ENCODE peak calls at places on chromosomes 6 and 20, in six cellular contexts. One of them, this sample, is unnamed.

GRCh38 chr6:160733045-160733646 is 31.1 kb downstream of the PLG start:
- DNase-seq in GM23248: peak; percentile 76
- DNase-seq in PC-9: peak; percentile 6
- DNase-seq in neural progenitor cell: peak; percentile 77
- DNase-seq in PC-3: peak; percentile 68
- DNase-seq in SK-N-SH: peak; percentile 35
- DNase-seq in this sample: peak; percentile 23

GRCh38 chr6:170052991-170053821 is 237.7 kb downstream of the DLL1 start:
- DNase-seq in PC-3: no peak
- DNase-seq in PC-9: no peak
- DNase-seq in SK-N-SH: no peak
- DNase-seq in GM23248: no peak
- DNase-seq in neural progenitor cell: no peak
- DNase-seq in this sample: no peak

GRCh38 chr6:161318456-161318855 is 44.6 kb upstream of the AGPAT4 start:
- DNase-seq in GM23248: no peak
- DNase-seq in SK-N-SH: no peak
- DNase-seq in neural progenitor cell: peak; percentile 38
- DNase-seq in PC-3: no peak
- DNase-seq in PC-9: no peak
- DNase-seq in this sample: no peak

GRCh38 chr20:38671701-38672292 is 52.5 kb upstream of the SLC32A1 start:
- DNase-seq in neural progenitor cell: no peak
- DNase-seq in SK-N-SH: no peak
- DNase-seq in PC-9: no peak
- DNase-seq in GM23248: no peak
- DNase-seq in PC-3: no peak
- DNase-seq in this sample: no peak

GRCh38 chr6:158016571-158017383 is 35.1 kb downstream of the SYNJ2 start:
- DNase-seq in PC-3: no peak
- DNase-seq in PC-9: no peak
- DNase-seq in GM23248: peak; percentile 54
- DNase-seq in neural progenitor cell: peak; percentile 28
- DNase-seq in SK-N-SH: no peak
- DNase-seq in this sample: no peak

GRCh38 chr6:148147431-148147830 is 195.2 kb upstream of the SASH1 start:
- DNase-seq in PC-3: no peak
- DNase-seq in SK-N-SH: no peak
- DNase-seq in neural progenitor cell: no peak
- DNase-seq in PC-9: no peak
- DNase-seq in GM23248: no peak
- DNase-seq in this sample: no peak

GRCh38 chr6:154579046-154579823 is 68.8 kb upstream of the CNKSR3 start:
- DNase-seq in neural progenitor cell: no peak
- DNase-seq in PC-9: no peak
- DNase-seq in GM23248: peak; percentile 36
- DNase-seq in PC-3: peak; percentile 74
- DNase-seq in SK-N-SH: no peak
- DNase-seq in this sample: no peak

GRCh38 chr6:19333936-19334335 is 503.2 kb upstream of the ID4 start:
- DNase-seq in neural progenitor cell: no peak
- DNase-seq in GM23248: peak; percentile 45
- DNase-seq in SK-N-SH: no peak
- DNase-seq in PC-3: peak; percentile 96
- DNase-seq in PC-9: no peak
- DNase-seq in this sample: no peak

GRCh38 chr6:3919130-3919628 is 70.0 kb downstream of the FAM50B start:
- DNase-seq in SK-N-SH: no peak
- DNase-seq in GM23248: peak; percentile 84
- DNase-seq in neural progenitor cell: no peak
- DNase-seq in PC-9: peak; percentile 48
- DNase-seq in PC-3: no peak
- DNase-seq in this sample: no peak

GRCh38 chr20:24194133-24194532 is 205.6 kb upstream of the GGTLC1 start:
- DNase-seq in neural progenitor cell: no peak
- DNase-seq in PC-9: peak; percentile 11
- DNase-seq in GM23248: no peak
- DNase-seq in SK-N-SH: no peak
- DNase-seq in PC-3: peak; percentile 92
- DNase-seq in this sample: no peak

GRCh38 chr6:71228461-71229041 is 60.1 kb upstream of the OGFRL1 start:
- DNase-seq in GM23248: no peak
- DNase-seq in PC-3: peak; percentile 77
- DNase-seq in SK-N-SH: no peak
- DNase-seq in PC-9: no peak
- DNase-seq in neural progenitor cell: no peak
- DNase-seq in this sample: no peak

GRCh38 chr6:137776256-137776655 is 90.8 kb upstream of the TNFAIP3 start:
- DNase-seq in PC-3: no peak
- DNase-seq in GM23248: no peak
- DNase-seq in SK-N-SH: no peak
- DNase-seq in neural progenitor cell: no peak
- DNase-seq in PC-9: no peak
- DNase-seq in this sample: no peak

GRCh38 chr6:75196051-75196743 is 9.7 kb downstream of the COL12A1 start:
- DNase-seq in GM23248: peak; percentile 79
- DNase-seq in PC-9: no peak
- DNase-seq in SK-N-SH: no peak
- DNase-seq in PC-3: peak; percentile 57
- DNase-seq in neural progenitor cell: no peak
- DNase-seq in this sample: no peak

GRCh38 chr6:14804444-14805210 is 441.2 kb upstream of the JARID2 start:
- DNase-seq in neural progenitor cell: no peak
- DNase-seq in PC-9: no peak
- DNase-seq in PC-3: no peak
- DNase-seq in SK-N-SH: peak; percentile 71
- DNase-seq in GM23248: peak; percentile 67
- DNase-seq in this sample: no peak

GRCh38 chr6:113909224-113909856 is 52.2 kb downstream of the MARCKS start:
- DNase-seq in PC-9: peak; percentile 5
- DNase-seq in PC-3: peak; percentile 75
- DNase-seq in neural progenitor cell: peak; percentile 80
- DNase-seq in SK-N-SH: peak; percentile 63
- DNase-seq in GM23248: peak; percentile 76
- DNase-seq in this sample: peak; percentile 59

GRCh38 chr6:131210469-131210868 is 75.2 kb downstream of the AKAP7 start:
- DNase-seq in PC-9: no peak
- DNase-seq in neural progenitor cell: no peak
- DNase-seq in PC-3: no peak
- DNase-seq in GM23248: peak; percentile 56
- DNase-seq in SK-N-SH: no peak
- DNase-seq in this sample: no peak

GRCh38 chr6:139109558-139109957 is 25.3 kb upstream of the HECA start:
- DNase-seq in PC-3: peak; percentile 43
- DNase-seq in PC-9: no peak
- DNase-seq in neural progenitor cell: peak; percentile 54
- DNase-seq in GM23248: peak; percentile 45
- DNase-seq in SK-N-SH: no peak
- DNase-seq in this sample: no peak

GRCh38 chr20:25418779-25419178 is 11.3 kb downstream of the GINS1 start:
- DNase-seq in GM23248: peak; percentile 48
- DNase-seq in neural progenitor cell: no peak
- DNase-seq in SK-N-SH: no peak
- DNase-seq in PC-3: peak; percentile 32
- DNase-seq in PC-9: no peak
- DNase-seq in this sample: no peak

GRCh38 chr20:53513168-53513488 is 80.5 kb downstream of the ZNF217 start:
- DNase-seq in GM23248: no peak
- DNase-seq in PC-3: peak; percentile 31
- DNase-seq in SK-N-SH: no peak
- DNase-seq in PC-9: no peak
- DNase-seq in neural progenitor cell: no peak
- DNase-seq in this sample: no peak

GRCh38 chr6:42960243-42961019 is at the start of gene GNMT:
- DNase-seq in GM23248: peak; percentile 55
- DNase-seq in neural progenitor cell: peak; percentile 86
- DNase-seq in SK-N-SH: peak; percentile 84
- DNase-seq in PC-9: peak; percentile 78
- DNase-seq in PC-3: peak; percentile 74
- DNase-seq in this sample: peak; percentile 51

GRCh38 chr6:12719017-12719416 is 2.5 kb downstream of the PHACTR1 start:
- DNase-seq in neural progenitor cell: no peak
- DNase-seq in SK-N-SH: no peak
- DNase-seq in PC-3: no peak
- DNase-seq in PC-9: no peak
- DNase-seq in GM23248: no peak
- DNase-seq in this sample: no peak

DNA sequence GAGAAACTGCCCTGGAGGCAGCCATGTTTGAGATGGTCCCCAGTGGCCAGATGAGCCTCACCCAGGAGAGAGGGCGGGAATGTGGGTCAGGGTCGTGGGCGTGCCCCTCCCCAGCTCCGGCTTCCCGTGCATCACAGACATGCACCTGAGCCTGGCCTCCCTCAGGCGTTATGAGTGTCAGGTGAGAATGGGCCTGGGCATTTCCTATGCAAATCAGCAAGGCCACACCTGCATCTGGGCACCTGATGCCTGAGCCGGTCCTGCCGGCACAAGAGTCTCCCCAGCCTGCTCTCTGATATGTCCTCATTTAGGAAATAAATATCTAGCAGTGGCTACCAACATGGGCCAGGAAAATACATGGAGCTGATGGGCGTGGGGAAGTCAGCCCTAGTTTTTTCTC is 82.4 kb downstream of the RAMACL start:
- DNase-seq in PC-9: no peak
- DNase-seq in neural progenitor cell: no peak
- DNase-seq in GM23248: no peak
- DNase-seq in PC-3: no peak
- DNase-seq in SK-N-SH: no peak
- DNase-seq in this sample: no peak
- H3K27me3 ChIP-seq in PC-9: no peaks in the 10 kb centered on the region
- H3K27me3 ChIP-seq in neural progenitor cell: no peaks in the 10 kb centered on the region
- H3K27me3 ChIP-seq in GM23248: no peaks in the 10 kb centered on the region
- H3K27me3 ChIP-seq in PC-3: no peaks in the 10 kb centered on the region
- H3K27me3 ChIP-seq in SK-N-SH: no peaks in the 10 kb centered on the region
- H3K27me3 ChIP-seq in this sample: no peaks in the 10 kb centered on the region

GRCh38 chr6:28769626-28770402 is 154.0 kb downstream of the TRIM27 start:
- DNase-seq in neural progenitor cell: peak; percentile 71
- DNase-seq in SK-N-SH: no peak
- DNase-seq in PC-3: peak; percentile 73
- DNase-seq in PC-9: peak; percentile 34
- DNase-seq in GM23248: peak; percentile 81
- DNase-seq in this sample: no peak
- H3F3A ChIP-seq in neural progenitor cell: peaks cover 43% of the 10 kb centered on the region
- H3F3A ChIP-seq in SK-N-SH: no peaks in the 10 kb centered on the region
- H3F3A ChIP-seq in PC-3: no peaks in the 10 kb centered on the region
- H3F3A ChIP-seq in PC-9: no peaks in the 10 kb centered on the region
- H3F3A ChIP-seq in GM23248: no peaks in the 10 kb centered on the region
- H3F3A ChIP-seq in this sample: no peaks in the 10 kb centered on the region

GRCh38 chr20:10221022-10221421 is 2.4 kb downstream of the SNAP25 start:
- DNase-seq in neural progenitor cell: no peak
- DNase-seq in PC-3: no peak
- DNase-seq in SK-N-SH: no peak
- DNase-seq in PC-9: no peak
- DNase-seq in GM23248: no peak
- DNase-seq in this sample: no peak

GRCh38 chr20:10219452-10219791 is 792 bp downstream of the SNAP25 start:
- DNase-seq in neural progenitor cell: peak; percentile 92
- DNase-seq in SK-N-SH: peak; percentile 84
- DNase-seq in PC-9: peak; percentile 62
- DNase-seq in PC-3: peak; percentile 70
- DNase-seq in GM23248: peak; percentile 71
- DNase-seq in this sample: peak; percentile 66

GRCh38 chr20:10217517-10218410 is 866 bp upstream of the SNAP25 start:
- DNase-seq in neural progenitor cell: peak; percentile 90
- DNase-seq in GM23248: peak; percentile 76
- DNase-seq in PC-9: no peak
- DNase-seq in SK-N-SH: peak; percentile 77
- DNase-seq in PC-3: no peak
- DNase-seq in this sample: no peak

GRCh38 chr20:10218536-10219451 is at the start of gene SNAP25:
- DNase-seq in GM23248: peak; percentile 65
- DNase-seq in SK-N-SH: peak; percentile 88
- DNase-seq in neural progenitor cell: peak; percentile 94
- DNase-seq in PC-3: peak; percentile 26
- DNase-seq in PC-9: no peak
- DNase-seq in this sample: no peak

DNA sequence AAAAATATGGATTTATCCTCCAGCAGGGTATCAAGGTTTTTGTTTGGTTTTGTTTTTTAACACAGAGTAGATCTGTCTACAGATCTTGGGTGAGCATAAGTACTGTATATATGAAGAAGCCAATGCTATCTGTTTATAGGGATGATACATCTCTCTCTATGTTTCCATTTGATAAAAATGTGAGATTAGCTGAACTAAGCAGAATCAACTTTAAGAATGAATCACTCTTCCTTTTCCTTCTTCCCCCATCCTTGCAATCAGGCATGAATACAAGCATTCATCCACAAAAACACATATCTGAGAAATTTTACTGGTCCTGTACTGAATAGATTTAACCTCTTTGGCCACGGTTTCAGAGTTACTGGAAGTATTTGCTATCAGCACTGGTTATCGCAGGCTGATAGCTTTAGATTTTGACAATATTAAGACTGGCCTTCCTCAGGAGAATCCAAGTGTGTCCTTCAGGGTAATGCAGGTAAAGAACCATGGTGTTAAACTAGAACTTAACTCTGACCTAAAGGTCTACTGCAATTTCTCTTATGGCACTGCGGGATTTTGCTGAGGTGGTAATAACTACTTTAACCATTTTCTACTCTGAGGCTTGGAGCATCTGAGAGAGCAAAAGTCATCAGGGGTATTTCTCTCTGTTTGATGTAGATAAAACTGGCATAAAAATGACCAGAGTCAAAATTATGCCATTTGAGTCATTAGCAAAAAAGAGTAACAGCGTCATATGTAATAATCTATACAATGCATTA is 1.5 kb downstream of the SNAP25 start:
- DNase-seq in PC-9: no peak
- DNase-seq in GM23248: no peak
- DNase-seq in neural progenitor cell: no peak
- DNase-seq in PC-3: no peak
- DNase-seq in SK-N-SH: no peak
- DNase-seq in this sample: no peak
- H3K27me3 ChIP-seq in PC-9: peaks cover 16% of the 10 kb centered on the region
- H3K27me3 ChIP-seq in GM23248: peaks cover 29% of the 10 kb centered on the region
- H3K27me3 ChIP-seq in neural progenitor cell: peaks cover 59% of the 10 kb centered on the region
- H3K27me3 ChIP-seq in PC-3: peaks cover 34% of the 10 kb centered on the region
- H3K27me3 ChIP-seq in SK-N-SH: no peaks in the 10 kb centered on the region
- H3K27me3 ChIP-seq in this sample: no peaks in the 10 kb centered on the region

GRCh38 chr6:84651583-84651982 is 112.8 kb downstream of the TBX18 start:
- DNase-seq in PC-9: no peak
- DNase-seq in SK-N-SH: no peak
- DNase-seq in neural progenitor cell: no peak
- DNase-seq in GM23248: no peak
- DNase-seq in PC-3: no peak
- DNase-seq in this sample: no peak

GRCh38 chr6:84652356-84653026 is 111.9 kb downstream of the TBX18 start:
- DNase-seq in GM23248: peak; percentile 80
- DNase-seq in PC-3: peak; percentile 87
- DNase-seq in PC-9: peak; percentile 23
- DNase-seq in neural progenitor cell: no peak
- DNase-seq in SK-N-SH: no peak
- DNase-seq in this sample: no peak

GRCh38 chr6:84645563-84646266 is 118.7 kb downstream of the TBX18 start:
- DNase-seq in neural progenitor cell: no peak
- DNase-seq in SK-N-SH: no peak
- DNase-seq in GM23248: peak; percentile 87
- DNase-seq in PC-9: no peak
- DNase-seq in PC-3: peak; percentile 84
- DNase-seq in this sample: no peak

GRCh38 chr6:84645000-84645399 is 119.4 kb downstream of the TBX18 start:
- DNase-seq in PC-3: peak; percentile 82
- DNase-seq in SK-N-SH: no peak
- DNase-seq in GM23248: peak; percentile 80
- DNase-seq in neural progenitor cell: no peak
- DNase-seq in PC-9: no peak
- DNase-seq in this sample: no peak

GRCh38 chr6:84648444-84648843 is 116.0 kb downstream of the TBX18 start:
- DNase-seq in GM23248: no peak
- DNase-seq in SK-N-SH: no peak
- DNase-seq in PC-9: no peak
- DNase-seq in PC-3: no peak
- DNase-seq in neural progenitor cell: no peak
- DNase-seq in this sample: no peak
- H3F3A ChIP-seq in GM23248: peaks cover 39% of the 10 kb centered on the region
- H3F3A ChIP-seq in SK-N-SH: peaks cover 41% of the 10 kb centered on the region
- H3F3A ChIP-seq in PC-9: peaks cover 19% of the 10 kb centered on the region
- H3F3A ChIP-seq in PC-3: peaks cover 13% of the 10 kb centered on the region
- H3F3A ChIP-seq in neural progenitor cell: no peaks in the 10 kb centered on the region
- H3F3A ChIP-seq in this sample: no peaks in the 10 kb centered on the region